ENCODE peak calls at places on chromosomes 11 and 22, in eight cellular contexts. D is IMR-90, Z is A673, E is left lung, O is H9, B is esophagus muscularis mucosa, P is sigmoid colon, Q is astrocyte. G is an unnamed sample. For H3K27me3, the result is how much of the 10 kb centered on the place peaks cover.

GRCh38 chr11:64545605-64546004 is 45.4 kb upstream of the SLC22A12 start:
- DNase-seq in O (no peak), Q (peak), P (no peak), D (peak), B (no peak), Z (peak), E (no peak), G (no peak)

GRCh38 chr11:113077379-113077778 is 116.2 kb downstream of the NCAM1 start:
- DNase-seq in Q (no peak), Z (no peak), D (no peak), B (no peak), E (no peak), O (no peak), P (no peak), G (no peak)

GRCh38 chr11:125451400-125452124 is 44.5 kb downstream of the FEZ1 start:
- DNase-seq in E (no peak), Z (peak), P (peak), O (peak), B (no peak), Q (no peak), D (peak), G (no peak)

GRCh38 chr22:28570697-28571373 is 108.8 kb downstream of the TTC28 start:
- DNase-seq in Q (no peak), P (no peak), E (no peak), B (no peak), D (no peak), O (no peak), Z (no peak), G (no peak)

GRCh38 chr11:17764446-17765218 is 30.1 kb downstream of the KCNC1 start:
- DNase-seq in E (peak), Q (no peak), O (no peak), Z (no peak), P (no peak), D (no peak), B (no peak), G (no peak)

GRCh38 chr22:31995807-31996206 is 47.3 kb upstream of the SLC5A1 start:
- DNase-seq in B (no peak), O (no peak), Z (no peak), Q (peak), E (no peak), D (no peak), P (no peak), G (no peak)

GRCh38 chr22:37684803-37685615 is 1.1 kb upstream of the NOL12 start:
- DNase-seq in P (no peak), Q (no peak), Z (no peak), B (no peak), D (no peak), E (no peak), O (no peak), G (no peak)

GRCh38 chr11:23620617-23621016 is 760.3 kb upstream of the CCDC179 start:
- DNase-seq in E (no peak), B (no peak), O (no peak), P (no peak), D (peak), Z (no peak), Q (no peak), G (no peak)

GRCh38 chr11:488992-489391 is 18.1 kb downstream of the RNH1 start:
- DNase-seq in Q (no peak), D (no peak), P (no peak), E (peak), Z (no peak), B (no peak), O (peak), G (no peak)

GRCh38 chr22:37604875-37605274 is 3.8 kb upstream of the GGA1 start:
- DNase-seq in O (no peak), Z (no peak), Q (no peak), P (no peak), D (no peak), E (no peak), B (no peak), G (no peak)

GRCh38 chr22:16959345-16959930 is 48.6 kb downstream of the GAB4 start:
- DNase-seq in Z (no peak), E (no peak), B (peak), O (no peak), Q (no peak), P (no peak), D (no peak), G (no peak)

GRCh38 chr22:49257551-49257951 is 570.1 kb downstream of the BRD1 start:
- DNase-seq in P (no peak), E (no peak), B (no peak), D (no peak), Z (no peak), O (peak), Q (no peak), G (no peak)

GRCh38 chr11:72570893-72571741 is 103.1 kb downstream of the PDE2A start:
- DNase-seq in E (no peak), P (no peak), O (peak), Z (no peak), B (no peak), D (no peak), Q (no peak), G (no peak)

GRCh38 chr11:72573380-72573949 is 100.8 kb downstream of the PDE2A start:
- DNase-seq in Z (peak), E (no peak), Q (no peak), O (peak), B (no peak), D (peak), P (no peak), G (no peak)

GRCh38 chr11:72568861-72569260 is 105.4 kb downstream of the PDE2A start:
- DNase-seq in Z (no peak), E (no peak), B (no peak), O (no peak), Q (no peak), P (no peak), D (no peak), G (no peak)

GRCh38 chr11:72574046-72574445 is 100.2 kb downstream of the PDE2A start:
- DNase-seq in E (no peak), Q (no peak), B (no peak), D (no peak), P (no peak), O (no peak), Z (no peak), G (no peak)

GRCh38 chr11:72569966-72570892 is 104.0 kb downstream of the PDE2A start:
- DNase-seq in D (peak), O (peak), B (no peak), E (no peak), P (no peak), Q (peak), Z (no peak), G (no peak)
- H3K27me3 ChIP-seq in D (under half), O (under half), B (under half), E (under half), P (under half), Q (under half), Z (under half), G (under half)

GRCh38 chr11:132999031-132999430 is 533.3 kb downstream of the OPCML start:
- DNase-seq in B (no peak), P (no peak), Q (no peak), Z (peak), O (no peak), D (no peak), E (no peak), G (no peak)

GRCh38 chr11:132999519-132999918 is 532.8 kb downstream of the OPCML start:
- DNase-seq in Z (peak), E (no peak), P (no peak), O (no peak), D (no peak), Q (no peak), B (no peak), G (no peak)

GRCh38 chr11:132992838-132993680 is 539.2 kb downstream of the OPCML start:
- DNase-seq in O (no peak), Z (peak), B (peak), E (no peak), Q (peak), D (peak), P (no peak), G (no peak)

GRCh38 chr11:132994038-132994502 is 538.2 kb downstream of the OPCML start:
- DNase-seq in B (peak), Z (peak), P (no peak), O (no peak), E (no peak), Q (no peak), D (no peak), G (no peak)

DNA sequence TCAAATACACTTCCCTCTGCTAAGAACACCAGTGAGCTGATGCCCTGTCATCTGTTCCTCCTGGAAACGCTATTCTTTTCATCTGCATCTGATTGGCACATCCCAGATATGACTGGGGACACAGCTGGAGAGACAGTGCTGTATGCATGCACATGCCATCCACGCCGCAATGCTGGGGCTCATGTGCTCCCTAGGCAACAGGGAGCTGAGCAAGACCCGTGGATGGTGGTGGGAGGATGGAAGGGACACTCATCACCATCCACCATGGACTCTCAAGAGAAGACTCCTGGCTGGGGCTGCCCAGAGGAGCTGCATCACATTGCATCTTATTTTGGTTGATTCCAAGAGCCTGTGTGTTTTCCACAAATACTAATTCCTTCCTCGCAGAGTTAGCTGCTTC is 534.9 kb downstream of the OPCML start:
- DNase-seq in O (no peak), Q (no peak), D (no peak), B (no peak), E (no peak), Z (no peak), P (no peak), G (no peak)
- H3K27me3 ChIP-seq in O (under half), Q (under half), D (under half), B (under half), E (under half), Z (under half), P (under half), G (under half)

GRCh38 chr22:35834080-35834479 is 116.4 kb downstream of the APOL5 start:
- DNase-seq in E (no peak), Q (no peak), D (no peak), Z (no peak), B (no peak), P (no peak), O (no peak), G (no peak)
- H3K27me3 ChIP-seq in E (under half), Q (under half), D (under half), Z (under half), B (under half), P (under half), O (under half), G (under half)

DNA sequence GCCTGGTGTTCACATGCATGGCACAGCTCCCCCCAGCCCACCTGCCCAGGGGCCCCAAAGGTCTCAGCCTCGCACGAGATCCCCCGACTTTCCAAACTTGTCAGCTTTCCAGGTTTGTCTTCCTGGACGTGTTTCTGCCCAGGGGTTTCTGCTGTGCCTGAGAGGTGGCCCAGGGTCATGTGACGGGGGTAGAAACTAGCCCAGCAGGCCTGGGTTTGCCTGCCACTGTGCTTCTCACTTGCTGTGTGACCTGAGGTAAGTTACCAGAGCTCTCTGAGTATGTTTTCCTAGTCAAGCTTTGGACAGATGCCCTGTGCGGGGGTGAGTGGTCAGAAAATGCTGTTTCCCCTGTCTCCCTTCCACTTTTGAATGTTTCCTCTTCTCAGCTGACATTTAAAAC is 38.3 kb upstream of the SHISAL1 start:
- DNase-seq in D (no peak), Z (no peak), O (no peak), P (no peak), B (no peak), E (no peak), Q (no peak), G (no peak)
- H3K27me3 ChIP-seq in D (under half), Z (under half), O (under half), P (under half), B (under half), E (under half), Q (under half), G (under half)

GRCh38 chr11:120173771-120174170 is 35.9 kb upstream of the TRIM29 start:
- DNase-seq in B (peak), Q (no peak), O (no peak), P (peak), Z (no peak), D (no peak), E (no peak), G (no peak)
- H3K27me3 ChIP-seq in B (under half), Q (under half), O (under half), P (under half), Z (under half), D (under half), E (under half), G (under half)

DNA sequence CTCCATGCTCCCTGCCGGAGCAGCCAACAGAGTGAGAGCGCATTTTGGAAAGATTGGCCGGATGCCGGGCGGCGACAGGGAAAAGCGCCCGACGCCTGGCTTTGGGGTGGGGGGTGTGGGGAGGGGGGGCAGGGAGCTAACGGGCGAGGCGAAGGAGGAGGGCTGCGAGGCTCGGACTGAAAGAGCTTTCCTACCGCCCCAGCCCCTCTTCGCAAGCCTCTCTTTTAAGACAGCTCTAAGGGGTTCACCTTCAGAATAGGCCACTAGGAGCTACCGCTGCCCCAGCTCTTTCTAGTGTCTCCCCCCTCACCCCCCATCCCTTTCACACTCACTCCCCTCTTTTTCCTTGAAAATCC is 3.5 kb upstream of the DBX1 start:
- DNase-seq in Q (no peak), O (no peak), Z (no peak), B (no peak), P (no peak), D (no peak), E (no peak), G (no peak)
- H3K27me3 ChIP-seq in Q (half or more), O (half or more), Z (half or more), B (half or more), P (half or more), D (half or more), E (half or more), G (half or more)

DNA sequence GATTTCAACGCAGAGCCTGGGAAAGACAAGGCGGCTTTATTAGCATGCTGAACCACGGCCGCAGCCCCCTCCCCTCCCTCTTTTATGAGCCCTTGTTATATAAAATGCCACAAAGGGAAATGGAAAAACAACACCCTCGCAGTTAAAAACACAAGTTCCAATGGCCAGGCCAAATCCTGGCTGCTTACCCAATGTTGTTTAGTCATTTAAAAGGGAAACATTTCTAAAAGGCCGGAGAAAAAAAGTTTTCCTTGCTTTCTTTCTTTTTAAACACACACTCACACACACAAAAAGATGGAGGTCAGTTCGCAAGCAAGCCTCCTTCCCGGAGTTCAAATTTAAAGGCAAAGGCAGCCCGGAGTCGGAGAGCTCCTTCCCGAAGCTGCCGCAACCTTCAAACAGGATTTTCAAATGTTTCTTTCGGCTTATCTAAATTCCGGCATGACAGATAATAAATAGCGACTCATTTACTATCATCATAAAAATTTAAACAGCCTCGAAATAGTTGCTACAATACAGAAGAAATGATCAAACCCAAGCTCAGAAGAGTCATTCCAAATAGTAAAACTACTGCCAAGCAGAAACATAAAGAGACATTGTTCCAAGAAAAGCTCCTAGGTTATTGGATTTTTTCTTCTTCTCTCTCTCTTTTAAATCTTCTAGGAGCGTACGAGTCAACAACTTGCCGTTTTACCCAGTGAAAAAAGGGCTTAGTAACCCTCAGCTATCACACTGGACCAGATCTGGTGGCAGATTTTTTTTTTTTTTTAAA is 3.5 kb downstream of the PHF21B start:
- DNase-seq in Z (no peak), Q (no peak), P (no peak), B (no peak), D (no peak), E (no peak), O (no peak), G (no peak)
- H3K27me3 ChIP-seq in Z (under half), Q (under half), P (half or more), B (under half), D (half or more), E (half or more), O (under half), G (under half)

GRCh38 chr11:123654566-123655081 is at the start of gene SCN3B:
- DNase-seq in Z (peak), O (peak), B (no peak), Q (peak), D (peak), E (peak), P (peak), G (peak)
- H3K27me3 ChIP-seq in Z (under half), O (under half), B (under half), Q (under half), D (under half), E (under half), P (under half), G (under half)

GRCh38 chr11:44016129-44016528 is 31.7 kb upstream of the ACCSL start:
- DNase-seq in Q (peak), Z (peak), E (no peak), D (peak), B (no peak), O (peak), P (peak), G (no peak)
- H3K27me3 ChIP-seq in Q (under half), Z (under half), E (under half), D (under half), B (under half), O (under half), P (under half), G (under half)

GRCh38 chr11:1734571-1735081 is 15.8 kb downstream of the IFITM10 start:
- DNase-seq in P (no peak), E (peak), D (no peak), Q (no peak), Z (no peak), O (no peak), B (no peak), G (no peak)

GRCh38 chr11:1732421-1733008 is 17.9 kb downstream of the IFITM10 start:
- DNase-seq in Z (no peak), P (no peak), Q (no peak), D (no peak), B (no peak), O (no peak), E (peak), G (no peak)

GRCh38 chr11:1733009-1733715 is 17.2 kb downstream of the IFITM10 start:
- DNase-seq in Q (no peak), B (no peak), D (no peak), O (no peak), E (peak), Z (no peak), P (no peak), G (no peak)

GRCh38 chr11:1735271-1735670 is 15.1 kb downstream of the IFITM10 start:
- DNase-seq in D (no peak), B (no peak), Z (no peak), P (no peak), E (peak), O (no peak), Q (no peak), G (no peak)

GRCh38 chr11:1733716-1734351 is 16.6 kb downstream of the IFITM10 start:
- DNase-seq in P (no peak), E (peak), D (no peak), B (no peak), Q (no peak), O (no peak), Z (no peak), G (no peak)
- H3K27me3 ChIP-seq in P (half or more), E (under half), D (half or more), B (under half), Q (under half), O (under half), Z (under half), G (under half)

G was measured in iPS DF 6.9.